ENCODE peak calls at places on chromosomes 6 and 20, in four cellular contexts. One of them, this sample, is unnamed.

GRCh38 chr6:88945596-88945995 is 17.8 kb downstream of the RNGTT start:
- DNase-seq in K562: no peak
- DNase-seq in HepG2: no peak
- DNase-seq in GM12878: no peak
- DNase-seq in this sample: no peak

GRCh38 chr20:36173451-36173933 is 19.0 kb downstream of the EPB41L1 start:
- DNase-seq in GM12878: no peak
- DNase-seq in K562: peak; percentile 43
- DNase-seq in HepG2: no peak
- DNase-seq in this sample: peak; percentile 25

GRCh38 chr20:62888406-62888805 is 26.8 kb upstream of the TCFL5 start:
- DNase-seq in HepG2: no peak
- DNase-seq in GM12878: no peak
- DNase-seq in K562: no peak
- DNase-seq in this sample: no peak

GRCh38 chr6:116217069-116217468 is 36.8 kb downstream of the TSPYL4 start:
- DNase-seq in K562: peak; percentile 21
- DNase-seq in HepG2: peak; percentile 56
- DNase-seq in GM12878: no peak
- DNase-seq in this sample: no peak

GRCh38 chr20:41261790-41262717 is 55.5 kb downstream of the ZHX3 start:
- DNase-seq in K562: no peak
- DNase-seq in HepG2: no peak
- DNase-seq in GM12878: no peak
- DNase-seq in this sample: no peak

GRCh38 chr6:109121411-109121810 is 26.1 kb downstream of the CEP57L1 start:
- DNase-seq in K562: no peak
- DNase-seq in GM12878: no peak
- DNase-seq in HepG2: no peak
- DNase-seq in this sample: no peak

GRCh38 chr6:169977434-169978265 is 226.2 kb downstream of the ERMARD start:
- DNase-seq in GM12878: no peak
- DNase-seq in K562: no peak
- DNase-seq in HepG2: no peak
- DNase-seq in this sample: no peak

GRCh38 chr6:162379762-162380409 is 347.7 kb downstream of the PRKN start:
- DNase-seq in GM12878: no peak
- DNase-seq in HepG2: no peak
- DNase-seq in K562: no peak
- DNase-seq in this sample: no peak

GRCh38 chr6:57822896-57823358 is 505.5 kb downstream of the PRIM2 start:
- DNase-seq in K562: no peak
- DNase-seq in GM12878: no peak
- DNase-seq in HepG2: no peak
- DNase-seq in this sample: peak; percentile 90

GRCh38 chr20:50980851-50981713 is 22.5 kb downstream of the MOCS3 start:
- DNase-seq in GM12878: peak; percentile 2
- DNase-seq in K562: peak; percentile 74
- DNase-seq in HepG2: peak; percentile 79
- DNase-seq in this sample: peak; percentile 82

GRCh38 chr6:36268478-36269248 is 1.2 kb upstream of the PNPLA1 start:
- DNase-seq in HepG2: no peak
- DNase-seq in K562: peak; percentile 54
- DNase-seq in GM12878: no peak
- DNase-seq in this sample: no peak

GRCh38 chr6:12298017-12298958 is 8.1 kb downstream of the EDN1 start:
- DNase-seq in HepG2: no peak
- DNase-seq in K562: no peak
- DNase-seq in GM12878: no peak
- DNase-seq in this sample: no peak

GRCh38 chr20:3857405-3857804 is 10.8 kb downstream of the MAVS start:
- DNase-seq in GM12878: no peak
- DNase-seq in K562: no peak
- DNase-seq in HepG2: no peak
- DNase-seq in this sample: no peak

GRCh38 chr6:11653028-11653583 is 115.6 kb downstream of the TMEM170B start:
- DNase-seq in K562: no peak
- DNase-seq in GM12878: no peak
- DNase-seq in HepG2: peak; percentile 15
- DNase-seq in this sample: peak; percentile 29

GRCh38 chr20:24350923-24351368 is 118.5 kb upstream of the SYNDIG1 start:
- DNase-seq in HepG2: no peak
- DNase-seq in GM12878: no peak
- DNase-seq in K562: no peak
- DNase-seq in this sample: no peak

GRCh38 chr6:150352321-150353296 is 16.2 kb upstream of the IYD start:
- DNase-seq in K562: no peak
- DNase-seq in GM12878: no peak
- DNase-seq in HepG2: no peak
- DNase-seq in this sample: no peak

GRCh38 chr6:123489589-123489988 is 147.2 kb downstream of the TRDN start:
- DNase-seq in HepG2: no peak
- DNase-seq in K562: no peak
- DNase-seq in GM12878: no peak
- DNase-seq in this sample: no peak

GRCh38 chr6:68468244-68468884 is 166.7 kb upstream of the ADGRB3 start:
- DNase-seq in HepG2: no peak
- DNase-seq in GM12878: no peak
- DNase-seq in K562: peak; percentile 19
- DNase-seq in this sample: peak; percentile 55

GRCh38 chr6:165988306-165988756 is 179.3 kb downstream of the TBXT start:
- DNase-seq in HepG2: no peak
- DNase-seq in K562: no peak
- DNase-seq in GM12878: no peak
- DNase-seq in this sample: peak; percentile 78

GRCh38 chr6:162817196-162817595 is 89.4 kb downstream of the PACRG start:
- DNase-seq in HepG2: no peak
- DNase-seq in K562: no peak
- DNase-seq in GM12878: no peak
- DNase-seq in this sample: no peak

GRCh38 chr6:29661071-29661470 is 4.2 kb downstream of the MOG start:
- DNase-seq in HepG2: no peak
- DNase-seq in K562: no peak
- DNase-seq in GM12878: no peak
- DNase-seq in this sample: no peak

GRCh38 chr6:47710295-47710694 is 11.9 kb downstream of the ADGRF4 start:
- DNase-seq in GM12878: no peak
- DNase-seq in K562: no peak
- DNase-seq in HepG2: no peak
- DNase-seq in this sample: no peak

GRCh38 chr6:42257614-42258013 is 40.0 kb upstream of the MRPS10 start:
- DNase-seq in GM12878: no peak
- DNase-seq in K562: no peak
- DNase-seq in HepG2: no peak
- DNase-seq in this sample: peak; percentile 63

GRCh38 chr6:42260972-42261371 is 43.3 kb upstream of the MRPS10 start:
- DNase-seq in GM12878: no peak
- DNase-seq in K562: peak; percentile 82
- DNase-seq in HepG2: no peak
- DNase-seq in this sample: peak; percentile 86

GRCh38 chr6:42259841-42260395 is 42.3 kb upstream of the MRPS10 start:
- DNase-seq in GM12878: no peak
- DNase-seq in HepG2: no peak
- DNase-seq in K562: peak; percentile 42
- DNase-seq in this sample: no peak

GRCh38 chr6:42259286-42259685 is 41.6 kb upstream of the MRPS10 start:
- DNase-seq in GM12878: no peak
- DNase-seq in HepG2: no peak
- DNase-seq in K562: no peak
- DNase-seq in this sample: no peak

DNA sequence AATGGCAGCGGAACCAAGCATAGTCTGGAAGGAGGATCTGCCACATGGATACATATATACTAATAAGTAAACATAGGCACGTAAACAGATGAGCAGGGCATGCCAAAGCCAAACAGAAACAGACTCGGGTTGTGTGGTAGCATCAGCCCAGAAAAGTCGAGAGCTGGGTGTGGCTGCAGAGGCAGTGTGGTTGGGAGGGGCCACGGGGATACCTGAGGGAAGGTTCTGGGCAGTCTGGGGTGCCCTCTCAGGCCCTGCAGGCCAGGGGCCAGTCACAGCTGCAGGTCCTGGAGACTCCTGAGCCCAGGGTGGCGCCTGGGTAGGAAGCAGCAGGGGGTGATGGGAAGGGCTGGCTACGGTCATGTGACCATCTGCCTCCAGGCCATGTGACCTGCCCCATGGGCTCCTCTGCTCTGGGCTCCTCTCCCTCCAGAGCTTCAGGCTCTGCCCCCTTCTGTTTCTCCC is 42.8 kb upstream of the MRPS10 start:
- DNase-seq in GM12878: no peak
- DNase-seq in K562: peak; percentile 79
- DNase-seq in HepG2: peak; percentile 44
- DNase-seq in this sample: peak; percentile 73
- TF ChIP-seq KDM1A in GM12878: no peak
- TF ChIP-seq KDM1A in K562: no peak
- TF ChIP-seq KDM1A in HepG2: no peak
- TF ChIP-seq KDM1A in this sample: no peak

DNA sequence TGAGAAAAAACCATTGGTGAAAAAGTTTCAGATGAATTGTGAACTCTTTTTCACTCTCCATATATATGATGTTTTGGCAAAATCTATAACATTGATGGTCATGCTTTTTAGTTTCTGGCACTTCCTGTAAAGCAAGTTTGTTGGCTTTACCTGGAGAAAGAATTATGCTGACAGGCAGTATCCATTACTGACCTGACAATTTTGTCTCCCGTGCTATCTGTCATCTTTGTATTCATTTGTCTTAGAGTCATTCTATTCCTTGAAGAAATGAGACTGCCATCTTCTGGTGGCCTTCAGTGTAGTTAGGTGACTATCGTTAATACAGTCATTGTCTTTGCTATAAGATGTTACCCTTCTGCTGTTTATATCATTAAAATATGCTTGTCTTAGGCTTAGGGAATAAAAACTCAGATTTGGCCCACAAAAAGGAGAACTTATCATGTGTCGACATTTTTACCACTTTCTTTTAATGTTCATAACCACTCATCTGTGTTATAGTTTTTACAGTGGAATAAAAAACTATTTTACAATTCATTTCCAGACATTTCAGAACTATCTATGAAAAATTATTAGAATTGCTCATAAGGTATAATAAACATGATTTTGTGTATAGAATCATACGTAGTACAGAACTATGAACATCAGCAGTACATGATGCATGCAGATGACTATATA is 707.0 kb downstream of the EPM2A start:
- DNase-seq in GM12878: no peak
- DNase-seq in HepG2: peak; percentile 11
- DNase-seq in K562: no peak
- DNase-seq in this sample: no peak
- TF ChIP-seq POLR2AphosphoS5 in GM12878: no peak
- TF ChIP-seq POLR2AphosphoS5 in HepG2: no peak
- TF ChIP-seq POLR2AphosphoS5 in K562: no peak
- TF ChIP-seq POLR2AphosphoS5 in this sample: no peak

DNA sequence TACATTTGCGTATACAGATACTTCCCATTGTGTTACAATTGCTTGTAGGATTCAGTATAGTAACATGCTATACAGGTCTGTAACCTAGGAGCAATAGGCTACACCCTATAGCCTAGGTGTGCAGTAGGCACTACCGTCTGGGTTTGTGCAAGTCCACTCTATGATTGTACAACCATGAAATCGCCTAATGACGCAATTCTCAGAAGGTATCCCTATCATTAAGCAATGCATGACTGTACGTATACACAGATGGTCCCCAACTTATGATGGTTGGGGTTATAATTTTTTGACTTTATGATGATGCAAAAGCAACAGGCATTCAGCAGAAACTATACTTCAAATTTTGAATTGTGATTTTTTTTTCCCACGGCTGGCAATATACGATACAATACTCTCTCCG is 458.2 kb upstream of the NOX3 start:
- DNase-seq in K562: no peak
- DNase-seq in HepG2: no peak
- DNase-seq in GM12878: no peak
- DNase-seq in this sample: no peak
- TF ChIP-seq KDM1A in K562: no peak
- TF ChIP-seq KDM1A in HepG2: no peak
- TF ChIP-seq KDM1A in GM12878: no peak
- TF ChIP-seq KDM1A in this sample: no peak

GRCh38 chr6:9252784-9253183 is 817.4 kb upstream of the SLC35B3 start:
- DNase-seq in K562: no peak
- DNase-seq in HepG2: no peak
- DNase-seq in GM12878: no peak
- DNase-seq in this sample: peak; percentile 45
- TF ChIP-seq POLR2AphosphoS5 in K562: no peak
- TF ChIP-seq POLR2AphosphoS5 in HepG2: no peak
- TF ChIP-seq POLR2AphosphoS5 in GM12878: no peak
- TF ChIP-seq POLR2AphosphoS5 in this sample: no peak